ENCODE peak calls at places on chromosomes 3 and 15, in eight cellular contexts. One of them, this sample, is unnamed. For H3K27me3, the result is how much of the 10 kb centered on the place peaks cover.

GRCh38 chr15:36965561-36966342 is 134.6 kb downstream of the MEIS2 start:
- DNase-seq in PC-3: no peak
- DNase-seq in neuronal stem cell: no peak
- DNase-seq in heart right ventricle: no peak
- DNase-seq in GM12878: no peak
- DNase-seq in neural progenitor cell: no peak
- DNase-seq in Karpas-422: no peak
- DNase-seq in astrocyte: peak
- DNase-seq in this sample: no peak

GRCh38 chr3:128804017-128804816 is 75.2 kb upstream of the ACAD9 start:
- DNase-seq in GM12878: peak
- DNase-seq in Karpas-422: no peak
- DNase-seq in PC-3: no peak
- DNase-seq in neuronal stem cell: no peak
- DNase-seq in astrocyte: peak
- DNase-seq in neural progenitor cell: no peak
- DNase-seq in heart right ventricle: no peak
- DNase-seq in this sample: peak

GRCh38 chr3:48845170-48845569 is 2.5 kb downstream of the PRKAR2A start:
- DNase-seq in GM12878: no peak
- DNase-seq in neural progenitor cell: no peak
- DNase-seq in Karpas-422: no peak
- DNase-seq in PC-3: no peak
- DNase-seq in heart right ventricle: no peak
- DNase-seq in neuronal stem cell: no peak
- DNase-seq in astrocyte: peak
- DNase-seq in this sample: peak

GRCh38 chr3:167394003-167394402 is 13.9 kb upstream of the ZBBX start:
- DNase-seq in astrocyte: no peak
- DNase-seq in heart right ventricle: no peak
- DNase-seq in GM12878: no peak
- DNase-seq in PC-3: peak
- DNase-seq in Karpas-422: peak
- DNase-seq in neuronal stem cell: no peak
- DNase-seq in neural progenitor cell: no peak
- DNase-seq in this sample: no peak

GRCh38 chr15:33754242-33754641 is 214.1 kb upstream of the CHRM5 start:
- DNase-seq in astrocyte: no peak
- DNase-seq in GM12878: no peak
- DNase-seq in neuronal stem cell: no peak
- DNase-seq in heart right ventricle: no peak
- DNase-seq in Karpas-422: no peak
- DNase-seq in neural progenitor cell: no peak
- DNase-seq in PC-3: no peak
- DNase-seq in this sample: no peak

GRCh38 chr3:65439641-65440040 is 599.1 kb downstream of the MAGI1 start:
- DNase-seq in heart right ventricle: peak
- DNase-seq in neural progenitor cell: peak
- DNase-seq in neuronal stem cell: peak
- DNase-seq in astrocyte: peak
- DNase-seq in GM12878: no peak
- DNase-seq in PC-3: peak
- DNase-seq in Karpas-422: peak
- DNase-seq in this sample: peak

GRCh38 chr3:18445421-18446066 is 20.4 kb upstream of the SATB1 start:
- DNase-seq in neural progenitor cell: peak
- DNase-seq in heart right ventricle: no peak
- DNase-seq in astrocyte: no peak
- DNase-seq in GM12878: no peak
- DNase-seq in PC-3: no peak
- DNase-seq in Karpas-422: no peak
- DNase-seq in neuronal stem cell: no peak
- DNase-seq in this sample: no peak

GRCh38 chr3:195025881-195026200 is 245.1 kb downstream of the XXYLT1 start:
- DNase-seq in Karpas-422: no peak
- DNase-seq in PC-3: no peak
- DNase-seq in astrocyte: no peak
- DNase-seq in GM12878: no peak
- DNase-seq in neural progenitor cell: no peak
- DNase-seq in heart right ventricle: no peak
- DNase-seq in neuronal stem cell: no peak
- DNase-seq in this sample: no peak

GRCh38 chr3:9101286-9101685 is 138.0 kb upstream of the RAD18 start:
- DNase-seq in neural progenitor cell: peak
- DNase-seq in GM12878: no peak
- DNase-seq in PC-3: no peak
- DNase-seq in Karpas-422: no peak
- DNase-seq in neuronal stem cell: no peak
- DNase-seq in heart right ventricle: no peak
- DNase-seq in astrocyte: no peak
- DNase-seq in this sample: no peak

GRCh38 chr3:25663324-25664065 is 1.2 kb downstream of the TOP2B start:
- DNase-seq in astrocyte: peak
- DNase-seq in neuronal stem cell: peak
- DNase-seq in PC-3: peak
- DNase-seq in Karpas-422: peak
- DNase-seq in GM12878: no peak
- DNase-seq in neural progenitor cell: peak
- DNase-seq in heart right ventricle: no peak
- DNase-seq in this sample: peak

GRCh38 chr15:63243776-63244175 is 33.6 kb upstream of the APH1B start:
- DNase-seq in GM12878: peak
- DNase-seq in neural progenitor cell: no peak
- DNase-seq in Karpas-422: no peak
- DNase-seq in PC-3: no peak
- DNase-seq in neuronal stem cell: no peak
- DNase-seq in heart right ventricle: no peak
- DNase-seq in astrocyte: peak
- DNase-seq in this sample: no peak

GRCh38 chr3:112092439-112093179 is 6.4 kb downstream of the C3orf52 start:
- DNase-seq in GM12878: no peak
- DNase-seq in neuronal stem cell: no peak
- DNase-seq in heart right ventricle: no peak
- DNase-seq in Karpas-422: no peak
- DNase-seq in neural progenitor cell: peak
- DNase-seq in PC-3: no peak
- DNase-seq in astrocyte: peak
- DNase-seq in this sample: peak

GRCh38 chr3:65953301-65953812 is 85.4 kb downstream of the MAGI1 start:
- DNase-seq in heart right ventricle: no peak
- DNase-seq in PC-3: peak
- DNase-seq in neural progenitor cell: peak
- DNase-seq in neuronal stem cell: no peak
- DNase-seq in GM12878: no peak
- DNase-seq in astrocyte: peak
- DNase-seq in Karpas-422: no peak
- DNase-seq in this sample: peak

GRCh38 chr3:141659821-141660597 is 78.1 kb upstream of the RNF7 start:
- DNase-seq in neural progenitor cell: peak
- DNase-seq in PC-3: peak
- DNase-seq in heart right ventricle: peak
- DNase-seq in Karpas-422: no peak
- DNase-seq in neuronal stem cell: peak
- DNase-seq in astrocyte: peak
- DNase-seq in GM12878: no peak
- DNase-seq in this sample: peak

GRCh38 chr3:141661229-141662196 is 76.6 kb upstream of the RNF7 start:
- DNase-seq in Karpas-422: no peak
- DNase-seq in heart right ventricle: no peak
- DNase-seq in neuronal stem cell: no peak
- DNase-seq in astrocyte: no peak
- DNase-seq in PC-3: no peak
- DNase-seq in GM12878: no peak
- DNase-seq in neural progenitor cell: no peak
- DNase-seq in this sample: no peak

GRCh38 chr3:141656771-141657170 is 81.3 kb upstream of the RNF7 start:
- DNase-seq in neural progenitor cell: no peak
- DNase-seq in astrocyte: peak
- DNase-seq in GM12878: no peak
- DNase-seq in heart right ventricle: no peak
- DNase-seq in neuronal stem cell: no peak
- DNase-seq in PC-3: no peak
- DNase-seq in Karpas-422: no peak
- DNase-seq in this sample: peak

GRCh38 chr3:141663993-141664392 is 74.1 kb upstream of the RNF7 start:
- DNase-seq in neural progenitor cell: peak
- DNase-seq in GM12878: no peak
- DNase-seq in Karpas-422: no peak
- DNase-seq in neuronal stem cell: no peak
- DNase-seq in astrocyte: no peak
- DNase-seq in PC-3: no peak
- DNase-seq in heart right ventricle: no peak
- DNase-seq in this sample: peak

DNA sequence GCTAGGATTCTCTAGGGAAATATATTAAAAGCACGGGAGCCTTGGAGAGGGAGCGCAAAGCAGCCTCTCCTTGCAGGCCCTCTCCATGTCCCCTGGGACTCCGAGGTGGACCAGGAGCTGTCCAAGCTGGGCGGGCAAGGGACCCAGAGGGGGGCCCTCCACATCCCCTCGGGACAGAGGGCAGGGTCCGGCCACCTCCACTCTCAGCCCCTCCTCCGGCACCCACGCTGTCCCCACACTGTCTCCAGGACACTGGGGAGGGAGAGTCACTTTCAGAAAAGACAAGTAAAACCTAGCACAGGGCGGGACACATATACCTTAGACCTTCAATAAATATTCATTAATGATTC is 77.5 kb upstream of the RNF7 start:
- DNase-seq in GM12878: no peak
- DNase-seq in heart right ventricle: no peak
- DNase-seq in PC-3: no peak
- DNase-seq in neuronal stem cell: no peak
- DNase-seq in neural progenitor cell: no peak
- DNase-seq in Karpas-422: no peak
- DNase-seq in astrocyte: no peak
- DNase-seq in this sample: no peak
- H3K4me3 ChIP-seq in GM12878: no peak
- H3K4me3 ChIP-seq in heart right ventricle: peak
- H3K4me3 ChIP-seq in PC-3: peak
- H3K4me3 ChIP-seq in neuronal stem cell: no peak
- H3K4me3 ChIP-seq in neural progenitor cell: peak
- H3K4me3 ChIP-seq in Karpas-422: no peak
- H3K4me3 ChIP-seq in astrocyte: peak
- H3K4me3 ChIP-seq in this sample: peak

GRCh38 chr15:62163847-62164499 is 1.1 kb downstream of the C2CD4B start:
- DNase-seq in heart right ventricle: no peak
- DNase-seq in neural progenitor cell: peak
- DNase-seq in PC-3: no peak
- DNase-seq in astrocyte: no peak
- DNase-seq in neuronal stem cell: peak
- DNase-seq in GM12878: no peak
- DNase-seq in Karpas-422: no peak
- DNase-seq in this sample: peak

GRCh38 chr15:62165029-62165792 is at the start of gene C2CD4B:
- DNase-seq in heart right ventricle: peak
- DNase-seq in Karpas-422: no peak
- DNase-seq in astrocyte: no peak
- DNase-seq in neural progenitor cell: peak
- DNase-seq in PC-3: no peak
- DNase-seq in neuronal stem cell: peak
- DNase-seq in GM12878: no peak
- DNase-seq in this sample: peak

GRCh38 chr15:62164500-62165028 is 521 bp downstream of the C2CD4B start:
- DNase-seq in neuronal stem cell: peak
- DNase-seq in astrocyte: no peak
- DNase-seq in GM12878: no peak
- DNase-seq in PC-3: no peak
- DNase-seq in neural progenitor cell: peak
- DNase-seq in heart right ventricle: no peak
- DNase-seq in Karpas-422: no peak
- DNase-seq in this sample: peak

GRCh38 chr15:62165793-62166380 is 802 bp upstream of the C2CD4B start:
- DNase-seq in heart right ventricle: peak
- DNase-seq in GM12878: no peak
- DNase-seq in neuronal stem cell: no peak
- DNase-seq in Karpas-422: no peak
- DNase-seq in PC-3: no peak
- DNase-seq in astrocyte: no peak
- DNase-seq in neural progenitor cell: no peak
- DNase-seq in this sample: no peak

GRCh38 chr15:62163397-62163796 is 1.7 kb downstream of the C2CD4B start:
- DNase-seq in heart right ventricle: no peak
- DNase-seq in astrocyte: no peak
- DNase-seq in PC-3: no peak
- DNase-seq in GM12878: no peak
- DNase-seq in neuronal stem cell: no peak
- DNase-seq in neural progenitor cell: no peak
- DNase-seq in Karpas-422: no peak
- DNase-seq in this sample: no peak
- H3K27me3 ChIP-seq in heart right ventricle: under half
- H3K27me3 ChIP-seq in astrocyte: under half
- H3K27me3 ChIP-seq in PC-3: under half
- H3K27me3 ChIP-seq in GM12878: under half
- H3K27me3 ChIP-seq in neuronal stem cell: under half
- H3K27me3 ChIP-seq in neural progenitor cell: half or more
- H3K27me3 ChIP-seq in Karpas-422: under half
- H3K27me3 ChIP-seq in this sample: half or more

GRCh38 chr3:40714771-40715170 is 190.0 kb downstream of the ZNF621 start:
- DNase-seq in Karpas-422: no peak
- DNase-seq in neural progenitor cell: no peak
- DNase-seq in heart right ventricle: no peak
- DNase-seq in astrocyte: no peak
- DNase-seq in PC-3: no peak
- DNase-seq in GM12878: no peak
- DNase-seq in neuronal stem cell: no peak
- DNase-seq in this sample: no peak

GRCh38 chr3:40713795-40714194 is 189.0 kb downstream of the ZNF621 start:
- DNase-seq in GM12878: peak
- DNase-seq in neuronal stem cell: no peak
- DNase-seq in neural progenitor cell: no peak
- DNase-seq in heart right ventricle: no peak
- DNase-seq in astrocyte: no peak
- DNase-seq in PC-3: no peak
- DNase-seq in Karpas-422: no peak
- DNase-seq in this sample: no peak

GRCh38 chr3:40717471-40717870 is 192.7 kb downstream of the ZNF621 start:
- DNase-seq in Karpas-422: no peak
- DNase-seq in neuronal stem cell: no peak
- DNase-seq in astrocyte: no peak
- DNase-seq in neural progenitor cell: no peak
- DNase-seq in heart right ventricle: no peak
- DNase-seq in PC-3: no peak
- DNase-seq in GM12878: no peak
- DNase-seq in this sample: peak

GRCh38 chr3:40718209-40718608 is 193.4 kb downstream of the ZNF621 start:
- DNase-seq in astrocyte: no peak
- DNase-seq in Karpas-422: no peak
- DNase-seq in GM12878: no peak
- DNase-seq in heart right ventricle: no peak
- DNase-seq in neural progenitor cell: no peak
- DNase-seq in neuronal stem cell: no peak
- DNase-seq in PC-3: no peak
- DNase-seq in this sample: no peak

GRCh38 chr3:40713306-40713705 is 188.5 kb downstream of the ZNF621 start:
- DNase-seq in heart right ventricle: no peak
- DNase-seq in astrocyte: no peak
- DNase-seq in neuronal stem cell: no peak
- DNase-seq in GM12878: no peak
- DNase-seq in PC-3: no peak
- DNase-seq in Karpas-422: no peak
- DNase-seq in neural progenitor cell: no peak
- DNase-seq in this sample: no peak
- H3K4me3 ChIP-seq in heart right ventricle: no peak
- H3K4me3 ChIP-seq in astrocyte: no peak
- H3K4me3 ChIP-seq in neuronal stem cell: no peak
- H3K4me3 ChIP-seq in GM12878: no peak
- H3K4me3 ChIP-seq in PC-3: no peak
- H3K4me3 ChIP-seq in Karpas-422: no peak
- H3K4me3 ChIP-seq in neural progenitor cell: no peak
- H3K4me3 ChIP-seq in this sample: no peak

GRCh38 chr15:72239652-72240051 is 8.7 kb upstream of the PKM start:
- DNase-seq in Karpas-422: no peak
- DNase-seq in astrocyte: no peak
- DNase-seq in PC-3: no peak
- DNase-seq in neuronal stem cell: no peak
- DNase-seq in neural progenitor cell: no peak
- DNase-seq in heart right ventricle: no peak
- DNase-seq in GM12878: no peak
- DNase-seq in this sample: no peak
- H3K27me3 ChIP-seq in Karpas-422: under half
- H3K27me3 ChIP-seq in astrocyte: under half
- H3K27me3 ChIP-seq in PC-3: under half
- H3K27me3 ChIP-seq in neuronal stem cell: under half
- H3K27me3 ChIP-seq in neural progenitor cell: half or more
- H3K27me3 ChIP-seq in heart right ventricle: under half
- H3K27me3 ChIP-seq in GM12878: under half
- H3K27me3 ChIP-seq in this sample: under half